ENCODE peak calls at places on chromosomes 3 and 15, in five cellular contexts. B, G, S, E and I are unnamed samples.

GRCh38 chr3:175433026-175433668 is 574.0 kb downstream of the NAALADL2 start:
- DNase-seq in S (no peak), G (no peak), E (no peak), B (peak; percentile 64), I (no peak)

GRCh38 chr15:39642011-39642640 is 61.2 kb downstream of the THBS1 start:
- DNase-seq in G (no peak), E (no peak), S (no peak), B (peak; percentile 82), I (no peak)

GRCh38 chr3:124592658-124593441 is 137.4 kb upstream of the UMPS start:
- DNase-seq in E (no peak), S (peak; percentile 70), B (no peak), G (no peak), I (no peak)

GRCh38 chr3:96863129-96863740 is 48.8 kb downstream of the EPHA6 start:
- DNase-seq in G (no peak), S (no peak), B (peak; percentile 28), E (peak; percentile 28), I (peak; percentile 49)

GRCh38 chr3:30915782-30916181 is 21.3 kb upstream of the GADL1 start:
- DNase-seq in S (no peak), B (no peak), G (no peak), E (no peak), I (no peak)

GRCh38 chr3:45785626-45786150 is 10.6 kb downstream of the SLC6A20 start:
- DNase-seq in E (no peak), S (no peak), B (no peak), G (no peak), I (no peak)

GRCh38 chr3:129453732-129454131 is 13.7 kb downstream of the IFT122 start:
- DNase-seq in E (no peak), G (no peak), B (no peak), S (no peak), I (no peak)

GRCh38 chr3:179933079-179933478 is 103.7 kb downstream of the PEX5L start:
- DNase-seq in S (no peak), E (no peak), G (no peak), B (no peak), I (no peak)

GRCh38 chr3:195129644-195130492 is 141.1 kb downstream of the XXYLT1 start:
- DNase-seq in B (no peak), E (no peak), S (peak; percentile 99), G (no peak), I (no peak)

GRCh38 chr3:191236635-191237034 is 37.6 kb downstream of the OSTN start:
- DNase-seq in G (no peak), S (no peak), E (no peak), B (peak; percentile 43), I (no peak)

GRCh38 chr3:49238274-49239127 is 38.5 kb downstream of the C3orf62 start:
- DNase-seq in S (peak; percentile 34), E (peak; percentile 88), G (no peak), B (peak; percentile 99), I (peak; percentile 95)

GRCh38 chr3:152471814-152472605 is 203.3 kb downstream of the MBNL1 start:
- DNase-seq in E (peak; percentile 52), G (peak; percentile 29), B (peak; percentile 76), S (peak; percentile 37), I (peak; percentile 75)

GRCh38 chr15:59918994-59919951 is 84.8 kb upstream of the FOXB1 start:
- DNase-seq in G (peak; percentile 17), E (no peak), S (peak; percentile 57), B (peak; percentile 26), I (no peak)

GRCh38 chr3:143173242-143173641 is 53.7 kb downstream of the CHST2 start:
- DNase-seq in B (no peak), S (no peak), E (no peak), G (no peak), I (no peak)

GRCh38 chr3:189132125-189132744 is 39.5 kb upstream of the TPRG1 start:
- DNase-seq in G (no peak), B (peak; percentile 82), S (peak; percentile 9), E (peak; percentile 65), I (peak; percentile 82)

GRCh38 chr15:58852347-58852746 is 81.1 kb downstream of the SLTM start:
- DNase-seq in G (no peak), S (no peak), B (no peak), E (peak; percentile 42), I (no peak)

GRCh38 chr15:55031732-55032131 is 165.0 kb downstream of the RSL24D1 start:
- DNase-seq in E (no peak), B (no peak), S (no peak), G (no peak), I (no peak)

GRCh38 chr15:88615303-88616107 is 5.6 kb upstream of the AEN start:
- DNase-seq in G (no peak), B (no peak), S (no peak), E (peak; percentile 67), I (no peak)
- TF ChIP-seq MAX in G (no peak), B (no peak), S (no peak), E (no peak), I (no peak)

GRCh38 chr3:128095222-128095703 is 28.3 kb downstream of the RUVBL1 start:
- DNase-seq in S (no peak), G (peak; percentile 69), B (peak; percentile 83), E (peak; percentile 68), I (peak; percentile 74)
- TF ChIP-seq MYC in S (no peak), G (no peak), B (no peak), E (no peak), I (no peak)

DNA sequence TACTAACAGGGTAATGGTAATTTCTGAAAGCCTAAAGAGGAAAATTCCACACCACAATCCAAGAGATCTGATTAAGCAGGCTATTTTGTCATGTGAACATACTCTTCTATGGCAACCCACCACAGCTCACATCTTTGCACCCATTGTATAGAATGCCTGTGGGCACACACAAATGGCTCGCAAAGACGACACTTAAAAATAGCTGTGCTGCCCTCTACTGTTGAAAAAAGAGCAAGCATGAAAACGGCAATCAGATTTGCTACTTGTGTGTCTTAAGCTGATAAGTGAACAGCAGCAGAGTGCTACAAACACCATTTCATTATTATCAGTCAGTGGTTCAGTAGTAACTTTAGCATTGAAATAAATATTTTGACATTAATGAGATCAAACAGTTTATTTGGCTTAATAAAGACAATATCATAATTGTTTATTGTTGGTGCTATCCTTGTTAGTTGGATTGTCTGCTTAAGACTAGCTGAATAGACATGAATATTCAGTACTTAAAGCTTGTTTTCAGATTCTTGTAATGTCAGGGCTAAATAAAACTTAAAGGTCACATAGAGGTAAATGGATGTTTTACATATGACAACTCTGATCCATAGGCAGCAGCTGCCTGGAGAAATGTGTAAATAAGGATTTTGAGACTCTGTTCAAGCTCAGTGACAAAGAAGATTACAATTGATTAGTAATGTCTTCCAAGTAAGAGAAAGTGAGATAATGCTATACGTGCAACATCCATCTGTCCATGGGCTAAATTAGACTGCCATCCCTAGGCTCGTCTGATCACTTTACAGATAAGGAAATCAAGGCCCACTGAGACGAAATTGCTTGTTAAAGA is 199.1 kb downstream of the LRRN1 start:
- DNase-seq in S (peak; percentile 11), E (peak; percentile 52), G (no peak), B (peak; percentile 2), I (peak; percentile 71)
- TF ChIP-seq CTCF in S (peak; percentile 77), E (peak; percentile 80), G (peak; percentile 40), B (no peak), I (peak; percentile 66)

GRCh38 chr3:61627768-61628185 is 66.4 kb downstream of the PTPRG start:
- DNase-seq in G (peak; percentile 26), S (no peak), E (peak; percentile 95), B (peak; percentile 30), I (no peak)
- TF ChIP-seq MAX in G (no peak), S (no peak), E (no peak), B (no peak), I (no peak)

GRCh38 chr3:32076566-32076965 is 29.9 kb upstream of the GPD1L start:
- DNase-seq in B (no peak), E (no peak), S (no peak), G (no peak), I (no peak)
- TF ChIP-seq MYC in B (no peak), E (no peak), S (no peak), G (no peak), I (no peak)